ENCODE peak calls at places on chromosome 3, in six cellular contexts. U is transverse colon, L is H1, Y is prostate gland, J is SK-N-MC, G is HL-60. B is an unnamed sample.

GRCh38 chr3:134338201-134338512 is 36.1 kb downstream of the AMOTL2 start:
- DNase-seq in L (no peak), G (no peak), U (no peak), Y (no peak), J (no peak), B (peak; percentile 27)

GRCh38 chr3:8932507-8932906 is 30.8 kb downstream of the RAD18 start:
- DNase-seq in U (no peak), L (no peak), Y (no peak), J (no peak), G (no peak), B (no peak)

GRCh38 chr3:46695962-46696922 is 2.8 kb upstream of the ALS2CL start:
- DNase-seq in U (no peak), J (no peak), L (no peak), Y (no peak), G (no peak), B (no peak)

GRCh38 chr3:15055019-15055557 is 10.0 kb downstream of the MRPS25 start:
- DNase-seq in Y (no peak), U (peak; percentile 17), L (no peak), G (no peak), J (no peak), B (no peak)

GRCh38 chr3:100213891-100214573 is 46.8 kb upstream of the TBC1D23 start:
- DNase-seq in J (no peak), G (no peak), Y (no peak), U (no peak), L (no peak), B (no peak)

GRCh38 chr3:142857056-142857455 is 31.8 kb downstream of the PCOLCE2 start:
- DNase-seq in U (peak; percentile 27), Y (no peak), G (peak; percentile 24), L (no peak), J (no peak), B (no peak)

GRCh38 chr3:72724070-72724469 is 124.2 kb downstream of the SHQ1 start:
- DNase-seq in Y (no peak), U (no peak), L (no peak), G (no peak), J (no peak), B (peak; percentile 66)

GRCh38 chr3:194690501-194691372 is 5.1 kb downstream of the FAM43A start:
- DNase-seq in Y (no peak), U (no peak), L (no peak), G (no peak), J (no peak), B (no peak)

GRCh38 chr3:59979542-59979941 is 929.7 kb upstream of the CFAP20DC start:
- DNase-seq in J (no peak), Y (no peak), G (no peak), L (no peak), U (no peak), B (no peak)

GRCh38 chr3:65406470-65406869 is 632.2 kb downstream of the MAGI1 start:
- DNase-seq in L (no peak), G (no peak), J (no peak), Y (no peak), U (no peak), B (no peak)

GRCh38 chr3:65412591-65412990 is 626.1 kb downstream of the MAGI1 start:
- DNase-seq in Y (peak; percentile 88), G (no peak), J (no peak), L (no peak), U (peak; percentile 87), B (no peak)

GRCh38 chr3:65411367-65411766 is 627.4 kb downstream of the MAGI1 start:
- DNase-seq in L (no peak), G (no peak), J (no peak), U (no peak), Y (no peak), B (no peak)

GRCh38 chr3:65408531-65409181 is 630.1 kb downstream of the MAGI1 start:
- DNase-seq in U (no peak), L (no peak), Y (peak; percentile 10), G (no peak), J (no peak), B (no peak)
- H3K27ac ChIP-seq in U (peak overlapping the region; percentile 59), L (no peak overlapping the region), Y (peak overlapping the region; percentile 5), G (no peak overlapping the region), J (no peak overlapping the region), B (no peak overlapping the region)

GRCh38 chr3:128486157-128486691 is 6.8 kb downstream of the GATA2 start:
- DNase-seq in J (no peak), L (no peak), U (no peak), Y (no peak), G (no peak), B (no peak)
- H3K4me3 ChIP-seq in J (peak overlapping the region; percentile 91), L (peak overlapping the region; percentile 11), U (peak overlapping the region; percentile 56), Y (peak overlapping the region; percentile 85), G (peak overlapping the region; percentile 65), B (peak overlapping the region; percentile 50)

GRCh38 chr3:64209866-64210609 is 15.2 kb downstream of the PRICKLE2 start:
- DNase-seq in Y (peak; percentile 68), G (no peak), L (no peak), J (no peak), U (peak; percentile 41), B (no peak)

GRCh38 chr3:64213224-64213893 is 11.9 kb downstream of the PRICKLE2 start:
- DNase-seq in G (no peak), L (no peak), J (no peak), U (no peak), Y (no peak), B (no peak)

GRCh38 chr3:64203216-64203615 is 22.1 kb downstream of the PRICKLE2 start:
- DNase-seq in L (no peak), Y (no peak), G (no peak), U (no peak), J (no peak), B (no peak)

GRCh38 chr3:64203969-64204632 is 21.2 kb downstream of the PRICKLE2 start:
- DNase-seq in U (no peak), G (no peak), L (no peak), J (no peak), Y (no peak), B (no peak)

GRCh38 chr3:64207289-64208086 is 17.8 kb downstream of the PRICKLE2 start:
- DNase-seq in G (no peak), U (no peak), L (no peak), Y (no peak), J (no peak), B (no peak)
- TF ChIP-seq POLR2AphosphoS5 in G (no peak), U (no peak), L (no peak), Y (no peak), J (no peak), B (no peak)

GRCh38 chr3:114550155-114550554 is 256.3 kb downstream of the TIGIT start:
- DNase-seq in L (no peak), Y (no peak), G (no peak), U (no peak), J (no peak), B (no peak)

GRCh38 chr3:114554716-114555115 is 260.9 kb downstream of the TIGIT start:
- DNase-seq in G (no peak), J (no peak), L (no peak), Y (no peak), U (no peak), B (no peak)

GRCh38 chr3:114552527-114552812 is 258.6 kb downstream of the TIGIT start:
- DNase-seq in L (no peak), U (no peak), J (no peak), Y (no peak), G (no peak), B (no peak)

GRCh38 chr3:114553949-114554593 is 260.2 kb downstream of the TIGIT start:
- DNase-seq in L (no peak), G (no peak), U (no peak), J (no peak), Y (no peak), B (no peak)

GRCh38 chr3:114551770-114552526 is 258.1 kb downstream of the TIGIT start:
- DNase-seq in L (no peak), J (no peak), U (no peak), G (no peak), Y (no peak), B (no peak)
- H3K27ac ChIP-seq in L (no peak overlapping the region), J (no peak overlapping the region), U (no peak overlapping the region), G (no peak overlapping the region), Y (no peak overlapping the region), B (no peak overlapping the region)

GRCh38 chr3:43857361-43858051 is 166.8 kb downstream of the ABHD5 start:
- DNase-seq in G (no peak), Y (no peak), L (no peak), U (no peak), J (no peak), B (no peak)

GRCh38 chr3:43859766-43860165 is 169.0 kb downstream of the ABHD5 start:
- DNase-seq in Y (no peak), U (no peak), J (no peak), L (no peak), G (peak; percentile 1), B (no peak)

GRCh38 chr3:43856351-43856750 is 165.6 kb downstream of the ABHD5 start:
- DNase-seq in Y (no peak), L (no peak), U (no peak), G (no peak), J (no peak), B (no peak)

GRCh38 chr3:43856761-43857160 is 166.0 kb downstream of the ABHD5 start:
- DNase-seq in Y (no peak), G (no peak), J (no peak), L (no peak), U (no peak), B (no peak)

GRCh38 chr3:43858052-43858701 is 167.4 kb downstream of the ABHD5 start:
- DNase-seq in L (no peak), J (no peak), G (no peak), Y (no peak), U (no peak), B (no peak)
- H3K4me3 ChIP-seq in L (no peak overlapping the region), J (no peak overlapping the region), G (no peak overlapping the region), Y (no peak overlapping the region), U (no peak overlapping the region), B (no peak overlapping the region)

GRCh38 chr3:187238239-187238638 is 41.0 kb downstream of the RTP1 start:
- DNase-seq in J (no peak), U (no peak), G (no peak), L (no peak), Y (no peak), B (no peak)
- TF ChIP-seq POLR2AphosphoS5 in J (no peak), U (no peak), G (no peak), L (no peak), Y (no peak), B (no peak)

B was measured in breast epithelium.